ENCODE peak calls at places on chromosomes 7 and 10, in six cellular contexts. One of them, this sample, is unnamed.
A peak's percentile ranks its signal among the peaks of the same experiment; 100 is the strongest.

GRCh38 chr10:117461766-117462423 is 80.7 kb upstream of the EMX2 start:
- DNase-seq in adrenal gland: peak; percentile 81
- DNase-seq in body of pancreas: no peak
- DNase-seq in tibial nerve: no peak
- DNase-seq in ovary: peak; percentile 29
- DNase-seq in right lobe of liver: no peak
- DNase-seq in this sample: peak; percentile 79

GRCh38 chr10:4902571-4903011 is 60.6 kb upstream of the AKR1C1 start:
- DNase-seq in tibial nerve: no peak
- DNase-seq in adrenal gland: no peak
- DNase-seq in right lobe of liver: no peak
- DNase-seq in body of pancreas: peak; percentile 89
- DNase-seq in ovary: no peak
- DNase-seq in this sample: no peak

GRCh38 chr7:77327932-77328628 is 88.1 kb downstream of the GSAP start:
- DNase-seq in right lobe of liver: no peak
- DNase-seq in ovary: peak; percentile 29
- DNase-seq in body of pancreas: no peak
- DNase-seq in adrenal gland: peak; percentile 61
- DNase-seq in tibial nerve: no peak
- DNase-seq in this sample: no peak

GRCh38 chr10:129742742-129743550 is 221.1 kb downstream of the EBF3 start:
- DNase-seq in right lobe of liver: no peak
- DNase-seq in body of pancreas: no peak
- DNase-seq in adrenal gland: peak; percentile 24
- DNase-seq in tibial nerve: no peak
- DNase-seq in ovary: no peak
- DNase-seq in this sample: no peak

GRCh38 chr10:84158061-84158460 is 15.5 kb upstream of the GPR15LG start:
- DNase-seq in ovary: no peak
- DNase-seq in right lobe of liver: no peak
- DNase-seq in adrenal gland: no peak
- DNase-seq in body of pancreas: no peak
- DNase-seq in tibial nerve: no peak
- DNase-seq in this sample: no peak

GRCh38 chr7:107785926-107786325 is 17.1 kb downstream of the SLC26A3 start:
- DNase-seq in body of pancreas: no peak
- DNase-seq in adrenal gland: no peak
- DNase-seq in ovary: peak; percentile 17
- DNase-seq in tibial nerve: no peak
- DNase-seq in right lobe of liver: no peak
- DNase-seq in this sample: no peak

GRCh38 chr10:27157150-27157549 is 2.0 kb downstream of the MASTL start:
- DNase-seq in body of pancreas: no peak
- DNase-seq in right lobe of liver: no peak
- DNase-seq in tibial nerve: no peak
- DNase-seq in ovary: no peak
- DNase-seq in adrenal gland: no peak
- DNase-seq in this sample: no peak

GRCh38 chr10:124717911-124718734 is 26.1 kb downstream of the FAM53B start:
- DNase-seq in tibial nerve: no peak
- DNase-seq in body of pancreas: peak; percentile 66
- DNase-seq in ovary: no peak
- DNase-seq in adrenal gland: no peak
- DNase-seq in right lobe of liver: no peak
- DNase-seq in this sample: no peak

GRCh38 chr10:33897255-33897893 is 562.9 kb upstream of the NRP1 start:
- DNase-seq in ovary: no peak
- DNase-seq in adrenal gland: no peak
- DNase-seq in tibial nerve: no peak
- DNase-seq in body of pancreas: no peak
- DNase-seq in right lobe of liver: no peak
- DNase-seq in this sample: no peak

GRCh38 chr10:119973261-119973660 is 80.7 kb downstream of the SEC23IP start:
- DNase-seq in tibial nerve: no peak
- DNase-seq in right lobe of liver: no peak
- DNase-seq in adrenal gland: no peak
- DNase-seq in ovary: no peak
- DNase-seq in body of pancreas: no peak
- DNase-seq in this sample: peak; percentile 17

GRCh38 chr10:118374404-118374803 is 32.3 kb upstream of the FAM204A start:
- DNase-seq in tibial nerve: no peak
- DNase-seq in ovary: no peak
- DNase-seq in adrenal gland: no peak
- DNase-seq in body of pancreas: no peak
- DNase-seq in right lobe of liver: no peak
- DNase-seq in this sample: no peak

GRCh38 chr7:33880787-33881186 is 24.6 kb upstream of the BMPER start:
- DNase-seq in body of pancreas: no peak
- DNase-seq in ovary: no peak
- DNase-seq in adrenal gland: no peak
- DNase-seq in tibial nerve: no peak
- DNase-seq in right lobe of liver: no peak
- DNase-seq in this sample: no peak

GRCh38 chr10:11909618-11910017 is 86.5 kb downstream of the PROSER2 start:
- DNase-seq in body of pancreas: no peak
- DNase-seq in right lobe of liver: no peak
- DNase-seq in tibial nerve: no peak
- DNase-seq in ovary: no peak
- DNase-seq in adrenal gland: no peak
- DNase-seq in this sample: no peak

GRCh38 chr7:7228472-7228871 is 46.1 kb downstream of the C1GALT1 start:
- DNase-seq in right lobe of liver: no peak
- DNase-seq in tibial nerve: no peak
- DNase-seq in ovary: no peak
- DNase-seq in body of pancreas: no peak
- DNase-seq in adrenal gland: no peak
- DNase-seq in this sample: no peak

GRCh38 chr10:68086011-68086410 is 10.9 kb upstream of the HERC4 start:
- DNase-seq in right lobe of liver: no peak
- DNase-seq in body of pancreas: no peak
- DNase-seq in ovary: no peak
- DNase-seq in tibial nerve: no peak
- DNase-seq in adrenal gland: no peak
- DNase-seq in this sample: no peak

GRCh38 chr7:137546671-137547070 is 203.1 kb upstream of the PTN start:
- DNase-seq in adrenal gland: no peak
- DNase-seq in body of pancreas: no peak
- DNase-seq in right lobe of liver: no peak
- DNase-seq in tibial nerve: no peak
- DNase-seq in ovary: no peak
- DNase-seq in this sample: no peak

GRCh38 chr7:17690030-17690429 is 250.3 kb downstream of the SNX13 start:
- DNase-seq in tibial nerve: no peak
- DNase-seq in ovary: no peak
- DNase-seq in adrenal gland: peak; percentile 55
- DNase-seq in body of pancreas: peak; percentile 37
- DNase-seq in right lobe of liver: no peak
- DNase-seq in this sample: peak; percentile 59

GRCh38 chr7:7992502-7992901 is 23.9 kb downstream of the GLCCI1 start:
- DNase-seq in ovary: no peak
- DNase-seq in tibial nerve: no peak
- DNase-seq in body of pancreas: no peak
- DNase-seq in right lobe of liver: no peak
- DNase-seq in adrenal gland: no peak
- DNase-seq in this sample: no peak

GRCh38 chr10:60914676-60915075 is 29.3 kb downstream of the RHOBTB1 start:
- DNase-seq in body of pancreas: peak; percentile 53
- DNase-seq in ovary: peak; percentile 58
- DNase-seq in tibial nerve: peak; percentile 62
- DNase-seq in right lobe of liver: no peak
- DNase-seq in adrenal gland: peak; percentile 80
- DNase-seq in this sample: peak; percentile 29

GRCh38 chr7:138992052-138992531 is 10.9 kb upstream of the KIAA1549 start:
- DNase-seq in ovary: no peak
- DNase-seq in body of pancreas: no peak
- DNase-seq in right lobe of liver: no peak
- DNase-seq in adrenal gland: no peak
- DNase-seq in tibial nerve: no peak
- DNase-seq in this sample: no peak

GRCh38 chr10:118571123-118571522 is 24.3 kb downstream of the PRLHR start:
- DNase-seq in right lobe of liver: no peak
- DNase-seq in tibial nerve: no peak
- DNase-seq in body of pancreas: peak; percentile 36
- DNase-seq in adrenal gland: peak; percentile 68
- DNase-seq in ovary: peak; percentile 21
- DNase-seq in this sample: no peak

GRCh38 chr10:4006051-4006450 is 221.0 kb upstream of the KLF6 start:
- DNase-seq in tibial nerve: no peak
- DNase-seq in adrenal gland: no peak
- DNase-seq in ovary: no peak
- DNase-seq in body of pancreas: peak; percentile 53
- DNase-seq in right lobe of liver: no peak
- DNase-seq in this sample: no peak

GRCh38 chr7:44463169-44463808 is 27.2 kb downstream of the NUDCD3 start:
- DNase-seq in ovary: no peak
- DNase-seq in right lobe of liver: no peak
- DNase-seq in adrenal gland: no peak
- DNase-seq in tibial nerve: no peak
- DNase-seq in body of pancreas: no peak
- DNase-seq in this sample: no peak

GRCh38 chr10:121791761-121792160 is 136.1 kb downstream of the ATE1 start:
- DNase-seq in adrenal gland: no peak
- DNase-seq in tibial nerve: no peak
- DNase-seq in right lobe of liver: no peak
- DNase-seq in body of pancreas: no peak
- DNase-seq in ovary: no peak
- DNase-seq in this sample: no peak

GRCh38 chr10:65611592-65611991 is 1314.2 kb upstream of the LRRTM3 start:
- DNase-seq in tibial nerve: no peak
- DNase-seq in right lobe of liver: no peak
- DNase-seq in body of pancreas: no peak
- DNase-seq in ovary: no peak
- DNase-seq in adrenal gland: no peak
- DNase-seq in this sample: no peak

GRCh38 chr10:111756541-111757061 is 427.0 kb downstream of the GPAM start:
- DNase-seq in ovary: no peak
- DNase-seq in body of pancreas: peak; percentile 54
- DNase-seq in tibial nerve: peak; percentile 21
- DNase-seq in right lobe of liver: peak; percentile 46
- DNase-seq in adrenal gland: peak; percentile 82
- DNase-seq in this sample: peak; percentile 19

GRCh38 chr10:12337973-12338372 is 11.4 kb upstream of the CAMK1D start:
- DNase-seq in adrenal gland: no peak
- DNase-seq in body of pancreas: no peak
- DNase-seq in ovary: no peak
- DNase-seq in tibial nerve: no peak
- DNase-seq in right lobe of liver: no peak
- DNase-seq in this sample: no peak

DNA sequence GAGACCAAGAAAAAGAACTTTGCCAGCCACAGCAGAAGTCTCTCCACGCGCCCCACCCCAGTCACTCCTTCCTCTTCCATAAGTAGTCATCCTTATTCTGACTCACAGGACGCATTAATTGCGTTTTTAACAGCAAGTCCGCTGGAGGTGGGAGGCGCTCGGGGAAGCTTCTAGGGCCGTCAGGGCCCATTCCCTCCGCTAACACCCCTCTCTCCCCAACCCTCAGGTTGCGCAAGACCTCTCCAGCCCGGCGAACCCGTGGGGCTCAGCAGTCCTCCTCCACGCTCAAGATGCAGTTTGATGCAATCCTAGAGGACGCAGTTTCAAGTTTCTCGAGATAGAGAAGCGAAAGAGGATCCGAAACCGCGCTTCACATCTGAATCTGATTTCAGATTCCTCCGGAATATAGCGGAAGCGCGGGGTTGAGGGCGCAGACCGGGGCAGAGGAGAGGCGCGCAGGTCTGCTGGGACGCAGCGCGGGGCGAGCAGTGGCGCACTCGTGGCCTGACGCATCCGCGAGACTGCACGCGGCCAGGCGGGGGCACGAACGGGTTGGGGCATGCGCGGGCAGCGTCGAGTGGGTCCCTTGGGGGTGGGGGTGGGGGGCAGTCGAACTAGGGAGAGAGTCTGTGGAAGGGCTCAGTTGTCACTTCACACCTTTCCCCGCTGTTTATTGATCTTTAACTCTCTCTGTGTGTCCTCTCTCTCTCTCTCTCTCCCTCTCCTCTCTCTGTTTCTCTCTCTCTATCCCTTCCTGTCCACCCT is 37.8 kb upstream of the PSAP start:
- DNase-seq in adrenal gland: peak; percentile 88
- DNase-seq in tibial nerve: peak; percentile 66
- DNase-seq in right lobe of liver: peak; percentile 83
- DNase-seq in ovary: peak; percentile 88
- DNase-seq in body of pancreas: peak; percentile 83
- DNase-seq in this sample: peak; percentile 75
- TF ChIP-seq POLR2A in adrenal gland: peak; percentile 49
- TF ChIP-seq POLR2A in tibial nerve: peak; percentile 70
- TF ChIP-seq POLR2A in right lobe of liver: no peak
- TF ChIP-seq POLR2A in ovary: peak; percentile 87
- TF ChIP-seq POLR2A in body of pancreas: peak; percentile 44
- TF ChIP-seq POLR2A in this sample: peak; percentile 55

GRCh38 chr7:1028044-1028770 is 16.1 kb upstream of the GPR146 start:
- DNase-seq in adrenal gland: peak; percentile 94
- DNase-seq in tibial nerve: peak; percentile 86
- DNase-seq in right lobe of liver: peak; percentile 92
- DNase-seq in body of pancreas: peak; percentile 92
- DNase-seq in ovary: peak; percentile 96
- DNase-seq in this sample: peak; percentile 100
- TF ChIP-seq POLR2A in adrenal gland: no peak
- TF ChIP-seq POLR2A in tibial nerve: peak; percentile 98
- TF ChIP-seq POLR2A in right lobe of liver: peak; percentile 79
- TF ChIP-seq POLR2A in body of pancreas: peak; percentile 61
- TF ChIP-seq POLR2A in ovary: peak; percentile 88
- TF ChIP-seq POLR2A in this sample: peak; percentile 90

GRCh38 chr7:149289262-149289661 is 27.3 kb downstream of the ZNF783 start:
- DNase-seq in right lobe of liver: no peak
- DNase-seq in ovary: no peak
- DNase-seq in body of pancreas: no peak
- DNase-seq in adrenal gland: peak; percentile 25
- DNase-seq in tibial nerve: no peak
- DNase-seq in this sample: no peak
- TF ChIP-seq POLR2A in right lobe of liver: no peak
- TF ChIP-seq POLR2A in ovary: no peak
- TF ChIP-seq POLR2A in body of pancreas: no peak
- TF ChIP-seq POLR2A in adrenal gland: no peak
- TF ChIP-seq POLR2A in tibial nerve: no peak
- TF ChIP-seq POLR2A in this sample: no peak

GRCh38 chr10:72893136-72893798 is at the start of gene OIT3:
- DNase-seq in tibial nerve: no peak
- DNase-seq in body of pancreas: no peak
- DNase-seq in right lobe of liver: peak; percentile 29
- DNase-seq in adrenal gland: no peak
- DNase-seq in ovary: no peak
- DNase-seq in this sample: no peak

GRCh38 chr10:72899545-72899944 is 6.0 kb downstream of the OIT3 start:
- DNase-seq in right lobe of liver: no peak
- DNase-seq in tibial nerve: no peak
- DNase-seq in body of pancreas: no peak
- DNase-seq in ovary: no peak
- DNase-seq in adrenal gland: no peak
- DNase-seq in this sample: no peak

GRCh38 chr10:72890086-72890485 is 3.5 kb upstream of the OIT3 start:
- DNase-seq in right lobe of liver: no peak
- DNase-seq in tibial nerve: no peak
- DNase-seq in adrenal gland: no peak
- DNase-seq in ovary: no peak
- DNase-seq in body of pancreas: no peak
- DNase-seq in this sample: no peak

GRCh38 chr10:72898616-72899015 is 5.1 kb downstream of the OIT3 start:
- DNase-seq in right lobe of liver: no peak
- DNase-seq in body of pancreas: no peak
- DNase-seq in tibial nerve: no peak
- DNase-seq in ovary: no peak
- DNase-seq in adrenal gland: no peak
- DNase-seq in this sample: no peak

GRCh38 chr10:72895236-72895850 is 1.8 kb downstream of the OIT3 start:
- DNase-seq in adrenal gland: no peak
- DNase-seq in right lobe of liver: no peak
- DNase-seq in tibial nerve: no peak
- DNase-seq in ovary: no peak
- DNase-seq in body of pancreas: no peak
- DNase-seq in this sample: no peak
- TF ChIP-seq POLR2A in adrenal gland: no peak
- TF ChIP-seq POLR2A in right lobe of liver: no peak
- TF ChIP-seq POLR2A in tibial nerve: no peak
- TF ChIP-seq POLR2A in ovary: no peak
- TF ChIP-seq POLR2A in body of pancreas: no peak
- TF ChIP-seq POLR2A in this sample: no peak